ENCODE peak calls at places on chromosome 21, in four cellular contexts. One of them, this sample, is unnamed.

GRCh38 chr21:42234026-42234425 is 15.1 kb downstream of the ABCG1 start:
- DNase-seq in Daoy: no peak
- DNase-seq in ACHN: no peak
- DNase-seq in AG08395: no peak
- DNase-seq in this sample: no peak

GRCh38 chr21:35102488-35103407 is 53.6 kb upstream of the RUNX1 start:
- DNase-seq in ACHN: no peak
- DNase-seq in Daoy: no peak
- DNase-seq in AG08395: no peak
- DNase-seq in this sample: no peak

GRCh38 chr21:14120091-14120734 is 90.5 kb downstream of the LIPI start:
- DNase-seq in Daoy: peak
- DNase-seq in AG08395: peak
- DNase-seq in ACHN: peak
- DNase-seq in this sample: no peak

GRCh38 chr21:15667010-15667409 is 62.8 kb upstream of the USP25 start:
- DNase-seq in Daoy: no peak
- DNase-seq in ACHN: peak
- DNase-seq in AG08395: peak
- DNase-seq in this sample: peak

GRCh38 chr21:26754853-26755252 is 90.4 kb downstream of the ADAMTS1 start:
- DNase-seq in Daoy: no peak
- DNase-seq in AG08395: no peak
- DNase-seq in ACHN: no peak
- DNase-seq in this sample: no peak

GRCh38 chr21:34812510-34813265 is 143.9 kb downstream of the CLIC6 start:
- DNase-seq in AG08395: peak
- DNase-seq in ACHN: no peak
- DNase-seq in Daoy: peak
- DNase-seq in this sample: peak

GRCh38 chr21:44288251-44289110 is 2.8 kb downstream of the AIRE start:
- DNase-seq in AG08395: no peak
- DNase-seq in Daoy: no peak
- DNase-seq in ACHN: no peak
- DNase-seq in this sample: no peak

GRCh38 chr21:34080693-34081092 is 7.3 kb downstream of the MRPS6 start:
- DNase-seq in AG08395: no peak
- DNase-seq in ACHN: no peak
- DNase-seq in Daoy: no peak
- DNase-seq in this sample: no peak

GRCh38 chr21:33198346-33199135 is 31.2 kb upstream of the IFNAR2 start:
- DNase-seq in ACHN: no peak
- DNase-seq in AG08395: peak
- DNase-seq in Daoy: no peak
- DNase-seq in this sample: peak

GRCh38 chr21:45253180-45253579 is 34.5 kb downstream of the POFUT2 start:
- DNase-seq in ACHN: no peak
- DNase-seq in Daoy: peak
- DNase-seq in AG08395: no peak
- DNase-seq in this sample: no peak

GRCh38 chr21:43361493-43362296 is 65.2 kb downstream of the SIK1 start:
- DNase-seq in ACHN: no peak
- DNase-seq in Daoy: no peak
- DNase-seq in AG08395: peak
- DNase-seq in this sample: peak

GRCh38 chr21:35528109-35529042 is 479.3 kb upstream of the RUNX1 start:
- DNase-seq in AG08395: no peak
- DNase-seq in Daoy: peak
- DNase-seq in ACHN: no peak
- DNase-seq in this sample: peak

GRCh38 chr21:21712761-21713558 is 714.8 kb downstream of the NCAM2 start:
- DNase-seq in Daoy: no peak
- DNase-seq in ACHN: no peak
- DNase-seq in AG08395: peak
- DNase-seq in this sample: peak

GRCh38 chr21:25370311-25370744 is 237.0 kb downstream of the MRPL39 start:
- DNase-seq in Daoy: peak
- DNase-seq in AG08395: peak
- DNase-seq in ACHN: peak
- DNase-seq in this sample: peak

GRCh38 chr21:35925497-35925896 is 134.8 kb downstream of the SETD4 start:
- DNase-seq in Daoy: peak
- DNase-seq in AG08395: peak
- DNase-seq in ACHN: peak
- DNase-seq in this sample: no peak

GRCh38 chr21:29083306-29083705 is 9.9 kb upstream of the CCT8 start:
- DNase-seq in AG08395: no peak
- DNase-seq in Daoy: no peak
- DNase-seq in ACHN: no peak
- DNase-seq in this sample: no peak

GRCh38 chr21:45982256-45982757 is 737 bp downstream of the COL6A1 start:
- DNase-seq in Daoy: peak
- DNase-seq in AG08395: no peak
- DNase-seq in ACHN: peak
- DNase-seq in this sample: no peak

GRCh38 chr21:35257413-35257812 is 208.3 kb upstream of the RUNX1 start:
- DNase-seq in ACHN: peak
- DNase-seq in AG08395: peak
- DNase-seq in Daoy: peak
- DNase-seq in this sample: peak

This sample was measured in fibroblast of gingiva.